ENCODE peak calls at places on chromosomes 7 and 10, in five cellular contexts. T is lower lobe of right lung; J is SK-N-SH; I is naive thymus-derived CD4-positive, alpha-beta T cell; V is aorta. U is an unnamed sample.
A peak's percentile ranks its signal among the peaks of the same experiment; 100 is the strongest.

GRCh38 chr7:19117081-19117869 is at the start of gene TWIST1:
- DNase-seq in T (no peak), J (peak; percentile 96), I (no peak), V (peak; percentile 90), U (no peak)

GRCh38 chr10:89165923-89166322 is 41.2 kb downstream of the CH25H start:
- DNase-seq in T (no peak), J (no peak), I (no peak), V (no peak), U (no peak)

GRCh38 chr7:105512415-105512814 is 9.7 kb downstream of the PUS7 start:
- DNase-seq in T (no peak), J (no peak), I (no peak), V (no peak), U (no peak)

GRCh38 chr10:18235477-18235876 is 95.3 kb downstream of the CACNB2 start:
- DNase-seq in T (no peak), J (no peak), I (no peak), V (no peak), U (no peak)

GRCh38 chr7:85065888-85066485 is 120.9 kb downstream of the SEMA3D start:
- DNase-seq in T (no peak), J (no peak), I (no peak), V (no peak), U (no peak)

GRCh38 chr10:79331709-79332108 is 15.6 kb upstream of the PPIF start:
- DNase-seq in T (peak; percentile 55), J (no peak), I (no peak), V (no peak), U (no peak)

GRCh38 chr7:22111661-22112060 is 166.0 kb upstream of the CDCA7L start:
- DNase-seq in T (no peak), J (no peak), I (no peak), V (no peak), U (no peak)

GRCh38 chr10:113493195-113493594 is 59.7 kb upstream of the HABP2 start:
- DNase-seq in T (no peak), J (no peak), I (no peak), V (no peak), U (no peak)

GRCh38 chr10:109374215-109374614 is 549.1 kb downstream of the XPNPEP1 start:
- DNase-seq in T (no peak), J (no peak), I (no peak), V (no peak), U (no peak)

GRCh38 chr7:17530249-17530648 is 231.8 kb downstream of the AHR start:
- DNase-seq in T (no peak), J (no peak), I (no peak), V (no peak), U (no peak)

GRCh38 chr10:31321396-31321941 is 2.5 kb downstream of the ZEB1 start:
- DNase-seq in T (no peak), J (peak; percentile 5), I (peak; percentile 79), V (no peak), U (no peak)

GRCh38 chr7:159062596-159062995 is 82.1 kb downstream of the VIPR2 start:
- DNase-seq in T (no peak), J (no peak), I (no peak), V (no peak), U (no peak)

GRCh38 chr7:3673524-3673923 is 372.5 kb downstream of the SDK1 start:
- DNase-seq in T (peak; percentile 52), J (peak; percentile 27), I (peak; percentile 52), V (no peak), U (peak; percentile 43)

GRCh38 chr10:74213019-74213418 is 62.0 kb downstream of the ADK start:
- DNase-seq in T (no peak), J (no peak), I (no peak), V (no peak), U (no peak)

GRCh38 chr10:6520138-6520537 is 59.9 kb downstream of the PRKCQ start:
- DNase-seq in T (no peak), J (no peak), I (no peak), V (no peak), U (no peak)

GRCh38 chr10:119652361-119652760 is 1.2 kb downstream of the BAG3 start:
- DNase-seq in T (no peak), J (no peak), I (peak; percentile 67), V (no peak), U (no peak)
- H3K36me3 ChIP-seq in T (peaks cover 8% of the 10 kb centered on the region), J (no peaks in the 10 kb centered on the region), I (no peaks in the 10 kb centered on the region), V (no peaks in the 10 kb centered on the region), U (no peaks in the 10 kb centered on the region)

GRCh38 chr10:99760321-99760720 is 22.1 kb upstream of the ABCC2 start:
- DNase-seq in T (no peak), J (no peak), I (no peak), V (no peak), U (no peak)
- H3K27ac ChIP-seq in T (no peak overlapping the region), J (no peak overlapping the region), I (no peak overlapping the region), V (no peak overlapping the region), U (no peak overlapping the region)

GRCh38 chr7:135200824-135201331 is 10.4 kb downstream of the WDR91 start:
- DNase-seq in T (no peak), J (no peak), I (no peak), V (no peak), U (no peak)

GRCh38 chr7:135201350-135201749 is 10.0 kb downstream of the WDR91 start:
- DNase-seq in T (no peak), J (no peak), I (no peak), V (no peak), U (no peak)

GRCh38 chr7:135197906-135198655 is 13.2 kb downstream of the WDR91 start:
- DNase-seq in T (no peak), J (no peak), I (no peak), V (no peak), U (no peak)

GRCh38 chr7:135197343-135197742 is 14.0 kb downstream of the WDR91 start:
- DNase-seq in T (no peak), J (no peak), I (no peak), V (no peak), U (no peak)

GRCh38 chr7:135199439-135199838 is 11.9 kb downstream of the WDR91 start:
- DNase-seq in T (no peak), J (no peak), I (no peak), V (no peak), U (no peak)
- H3K36me3 ChIP-seq in T (peaks cover 96% of the 10 kb centered on the region), J (no peaks in the 10 kb centered on the region), I (peaks cover 25% of the 10 kb centered on the region), V (no peaks in the 10 kb centered on the region), U (peaks cover 5% of the 10 kb centered on the region)

DNA sequence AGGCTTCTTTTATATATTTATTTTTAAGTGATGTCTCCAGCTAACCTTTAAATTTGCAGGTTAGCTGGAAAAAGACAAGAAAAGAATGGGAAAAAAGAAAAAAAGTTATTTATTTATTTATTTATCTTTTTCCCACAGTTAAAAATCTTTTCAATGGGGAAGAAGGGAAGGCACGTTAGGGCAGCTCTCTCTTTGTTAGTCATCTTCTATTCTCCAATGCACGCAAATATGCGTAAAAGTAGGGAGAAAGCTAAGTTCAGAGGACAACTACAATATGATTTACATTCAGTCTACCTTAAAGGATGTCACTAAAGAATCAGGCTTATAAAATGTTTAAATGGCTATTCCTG is 276 bp upstream of the GPR85 start:
- DNase-seq in T (no peak), J (no peak), I (no peak), V (no peak), U (no peak)
- H3K27ac ChIP-seq in T (peak overlapping the region; percentile 36), J (peak overlapping the region; percentile 96), I (no peak overlapping the region), V (peak overlapping the region; percentile 44), U (no peak overlapping the region)